ENCODE peak calls at places on chromosomes 4 and X, in seven cellular contexts. C, D, T, S, U, L and X are unnamed samples.

GRCh38 chr4:142091691-142092182 is 455.4 kb downstream of the IL15 start:
- DNase-seq in S (peak; percentile 92), D (no peak), L (peak; percentile 93), C (peak; percentile 74), T (no peak), U (no peak), X (no peak)

GRCh38 chrX:103151799-103152198 is 58.9 kb upstream of the NXF3 start:
- DNase-seq in U (no peak), D (no peak), T (no peak), C (no peak), L (no peak), S (no peak), X (no peak)

GRCh38 chrX:69077895-69078455 is 87.3 kb downstream of the PJA1 start:
- DNase-seq in U (peak; percentile 23), L (no peak), S (no peak), T (no peak), C (no peak), D (no peak), X (no peak)

GRCh38 chr4:52979020-52979419 is 116.9 kb downstream of the RASL11B start:
- DNase-seq in S (no peak), L (no peak), U (no peak), T (no peak), D (no peak), C (no peak), X (no peak)

GRCh38 chrX:28312965-28313364 is 274.3 kb upstream of the IL1RAPL1 start:
- DNase-seq in T (no peak), C (no peak), S (no peak), L (no peak), D (no peak), U (no peak), X (no peak)

GRCh38 chrX:45628041-45628440 is 427.4 kb upstream of the DIPK2B start:
- DNase-seq in T (no peak), U (no peak), S (no peak), L (no peak), D (no peak), C (no peak), X (no peak)

GRCh38 chr4:134001057-134001456 is 200.5 kb downstream of the PABPC4L start:
- DNase-seq in L (no peak), C (no peak), S (no peak), U (no peak), D (no peak), T (no peak), X (no peak)

GRCh38 chrX:108426262-108426661 is 12.0 kb downstream of the COL4A6 start:
- DNase-seq in D (no peak), S (no peak), C (no peak), T (no peak), U (no peak), L (no peak), X (no peak)

GRCh38 chr4:139815646-139816601 is 150.3 kb downstream of the MGST2 start:
- DNase-seq in U (no peak), D (peak; percentile 85), L (peak; percentile 4), T (no peak), C (peak; percentile 42), S (peak; percentile 59), X (peak; percentile 6)

GRCh38 chr4:25590171-25590570 is 65.5 kb upstream of the SLC34A2 start:
- DNase-seq in U (no peak), L (no peak), C (no peak), D (no peak), S (no peak), T (no peak), X (no peak)

GRCh38 chr4:150224896-150225591 is 146.8 kb downstream of the DCLK2 start:
- DNase-seq in L (peak; percentile 88), D (no peak), S (peak; percentile 70), U (no peak), C (peak; percentile 92), T (no peak), X (no peak)

GRCh38 chrX:53239474-53239873 is 14.5 kb upstream of the KDM5C start:
- DNase-seq in C (no peak), L (peak; percentile 56), T (no peak), D (no peak), U (no peak), S (no peak), X (peak; percentile 45)

GRCh38 chrX:20317873-20318272 is 51.2 kb upstream of the RPS6KA3 start:
- DNase-seq in S (no peak), D (no peak), L (no peak), U (no peak), T (no peak), C (no peak), X (peak; percentile 2)

GRCh38 chr4:44674471-44674870 is 3.7 kb upstream of the GUF1 start:
- DNase-seq in C (no peak), T (no peak), L (no peak), D (no peak), S (no peak), U (no peak), X (no peak)

GRCh38 chr4:183289688-183290087 is 30.4 kb downstream of the CLDN22 start:
- DNase-seq in D (no peak), S (no peak), L (peak; percentile 32), U (no peak), C (no peak), T (no peak), X (no peak)

GRCh38 chr4:102281171-102281842 is 64.0 kb downstream of the SLC39A8 start:
- DNase-seq in T (no peak), U (no peak), L (no peak), D (no peak), S (no peak), C (no peak), X (no peak)

GRCh38 chr4:7768736-7769135 is 170.9 kb downstream of the AFAP1 start:
- DNase-seq in C (no peak), U (no peak), D (no peak), S (no peak), T (no peak), L (no peak), X (no peak)

DNA sequence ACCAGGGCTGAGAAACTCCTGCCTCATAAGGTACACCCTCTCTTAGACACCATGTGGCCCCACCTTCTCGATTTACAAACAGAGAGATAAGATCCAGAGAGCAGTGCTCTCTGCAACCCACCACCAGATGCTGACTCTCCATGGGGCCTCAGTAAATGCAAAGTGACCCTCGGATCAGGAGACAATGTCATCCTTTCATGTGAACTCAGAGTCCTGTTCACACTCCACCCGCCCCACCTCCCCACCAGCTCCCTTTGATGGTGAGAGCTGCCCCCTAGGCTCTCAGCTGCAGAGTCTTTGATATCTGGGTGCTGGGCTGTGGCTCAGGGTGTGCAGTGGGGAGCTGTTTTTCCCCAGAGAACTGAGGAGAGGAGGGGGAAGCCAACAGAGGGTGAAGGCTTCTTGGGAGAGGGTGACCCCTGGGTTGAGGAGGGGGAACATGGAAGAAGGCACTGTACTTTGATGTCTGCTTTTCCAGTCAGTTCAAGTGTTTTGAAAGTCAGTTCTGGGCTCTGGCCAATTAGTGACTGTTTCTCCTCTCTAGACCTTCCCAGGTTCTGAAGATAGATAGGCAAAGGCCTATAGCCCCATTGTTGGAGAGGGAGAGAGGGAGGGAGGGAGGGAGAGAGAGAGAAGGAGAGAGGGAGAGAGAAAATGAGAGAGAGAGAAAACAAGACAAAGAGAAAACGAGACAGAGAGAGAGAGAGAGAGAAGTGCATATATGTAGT is 88.2 kb downstream of the SCD5 start:
- DNase-seq in L (no peak), D (no peak), T (no peak), S (no peak), U (no peak), C (no peak), X (no peak)
- TF ChIP-seq CTCF in L (no peak), D (no peak), T (no peak), S (no peak), U (no peak), C (no peak), X (no peak)

GRCh38 chrX:112368371-112368770 is 285.8 kb upstream of the TRPC5 start:
- DNase-seq in L (no peak), T (no peak), U (no peak), D (no peak), C (no peak), S (no peak), X (no peak)
- TF ChIP-seq CTCF in L (no peak), T (no peak), U (no peak), D (no peak), C (peak; percentile 37), S (peak; percentile 11), X (no peak)

GRCh38 chr4:10582059-10582686 is 102.4 kb downstream of the CLNK start:
- DNase-seq in C (peak; percentile 23), D (peak; percentile 75), L (peak; percentile 33), T (peak; percentile 33), U (peak; percentile 62), S (no peak), X (no peak)
- TF ChIP-seq CTCF in C (peak; percentile 95), D (no peak), L (peak; percentile 56), T (peak; percentile 95), U (peak; percentile 88), S (peak; percentile 90), X (peak; percentile 59)

DNA sequence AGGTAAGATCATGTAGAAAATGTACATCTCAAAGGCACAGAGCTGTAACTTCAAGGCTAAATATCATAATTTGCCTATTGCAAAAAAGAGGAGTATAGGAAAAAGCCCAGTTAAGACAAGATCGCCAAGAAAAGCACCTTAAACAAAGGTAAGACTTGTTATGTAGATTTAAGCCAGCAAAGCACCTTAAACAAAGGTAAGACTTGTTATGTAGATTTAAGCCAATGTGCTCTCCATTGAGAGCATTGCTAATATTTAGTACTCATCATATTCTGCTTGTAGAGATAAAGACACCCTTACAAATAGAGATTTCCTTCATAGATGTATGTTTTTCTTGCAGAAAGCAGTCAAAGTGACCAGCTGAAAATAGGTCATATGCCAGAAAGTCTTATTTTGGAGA is 115.8 kb downstream of the ADAM29 start:
- DNase-seq in C (no peak), L (no peak), S (no peak), U (no peak), T (no peak), D (no peak), X (no peak)
- TF ChIP-seq CTCF in C (no peak), L (no peak), S (no peak), U (no peak), T (no peak), D (no peak), X (no peak)

GRCh38 chr4:157045507-157046127 is 30.3 kb upstream of the GLRB start:
- DNase-seq in C (peak; percentile 61), S (peak; percentile 51), L (peak; percentile 54), U (peak; percentile 48), D (no peak), T (no peak), X (peak; percentile 11)
- TF ChIP-seq CTCF in C (peak; percentile 89), S (peak; percentile 84), L (peak; percentile 62), U (peak; percentile 73), D (no peak), T (no peak), X (peak; percentile 48)

GRCh38 chr4:170772429-170772828 is 682.7 kb upstream of the AADAT start:
- DNase-seq in S (no peak), T (no peak), U (no peak), C (no peak), L (no peak), D (no peak), X (no peak)
- TF ChIP-seq CTCF in S (no peak), T (no peak), U (no peak), C (no peak), L (no peak), D (no peak), X (no peak)